ENCODE peak calls at places on chromosomes 7 and 10, in six cellular contexts. O is RWPE1; K is heart right ventricle; I is NCI-H1092 treated with DMSO at 0.1 percent for 48 hours; L is effector memory CD8-positive, alpha-beta T cell; A is cardiac muscle cell. G is an unnamed sample.

GRCh38 chr7:108331971-108332370 is 124.3 kb downstream of the NRCAM start:
- DNase-seq in L (no peak), I (no peak), O (no peak), K (no peak), A (no peak), G (no peak)

GRCh38 chr7:47690902-47691558 is 109.1 kb upstream of the TNS3 start:
- DNase-seq in L (no peak), O (no peak), K (no peak), I (no peak), A (peak), G (no peak)

GRCh38 chr10:71996598-71997371 is 32.6 kb downstream of the CHST3 start:
- DNase-seq in A (no peak), I (no peak), O (no peak), L (no peak), K (no peak), G (no peak)

GRCh38 chr7:39656415-39656814 is 33.0 kb downstream of the RALA start:
- DNase-seq in I (no peak), O (no peak), L (no peak), A (no peak), K (no peak), G (no peak)

GRCh38 chr10:29761916-29762315 is 127.1 kb upstream of the SVIL start:
- DNase-seq in O (no peak), A (no peak), K (no peak), L (no peak), I (no peak), G (no peak)

GRCh38 chr10:28841625-28842024 is 164.3 kb downstream of the BAMBI start:
- DNase-seq in A (peak), O (no peak), K (no peak), L (no peak), I (no peak), G (no peak)

GRCh38 chr10:21194510-21194993 is 297.4 kb upstream of the NEBL start:
- DNase-seq in L (no peak), O (peak), K (no peak), I (peak), A (peak), G (no peak)

GRCh38 chr10:89367529-89367928 is 10.3 kb upstream of the IFIT1B start:
- DNase-seq in O (no peak), I (no peak), L (peak), A (no peak), K (no peak), G (peak)

GRCh38 chr7:87370660-87371180 is 25.3 kb downstream of the CROT start:
- DNase-seq in I (no peak), A (peak), L (no peak), K (no peak), O (no peak), G (no peak)

GRCh38 chr7:133481676-133482075 is 228.8 kb downstream of the EXOC4 start:
- DNase-seq in O (peak), L (no peak), I (no peak), K (no peak), A (peak), G (no peak)

GRCh38 chr10:75679546-75679945 is 248.1 kb downstream of the LRMDA start:
- DNase-seq in O (no peak), L (no peak), A (no peak), K (no peak), I (no peak), G (no peak)

GRCh38 chr7:2719007-2719406 is 31.0 kb downstream of the AMZ1 start:
- DNase-seq in O (peak), L (peak), A (no peak), K (no peak), I (peak), G (peak)

GRCh38 chr10:412109-412508 is 276.9 kb downstream of the ZMYND11 start:
- DNase-seq in A (no peak), O (no peak), I (no peak), L (no peak), K (no peak), G (peak)

GRCh38 chr7:136074840-136075239 is 97.7 kb upstream of the MTPN start:
- DNase-seq in O (no peak), K (no peak), L (no peak), I (no peak), A (peak), G (no peak)

GRCh38 chr10:122143238-122143841 is 127.8 kb upstream of the BTBD16 start:
- DNase-seq in I (no peak), K (no peak), A (no peak), O (peak), L (no peak), G (no peak)

GRCh38 chr10:78524342-78524741 is 490.7 kb downstream of the RPS24 start:
- DNase-seq in L (no peak), I (no peak), O (no peak), A (no peak), K (no peak), G (no peak)

GRCh38 chr7:155919400-155920067 is 107.3 kb upstream of the SHH start:
- DNase-seq in I (no peak), K (no peak), L (no peak), A (no peak), O (no peak), G (no peak)

GRCh38 chr10:110706690-110707098 is 62.6 kb downstream of the RBM20 start:
- DNase-seq in L (no peak), O (peak), I (no peak), A (peak), K (no peak), G (no peak)

GRCh38 chr10:117148284-117148683 is 10.2 kb upstream of the VAX1 start:
- DNase-seq in K (no peak), O (no peak), L (no peak), A (no peak), I (no peak), G (no peak)

G was measured in GM13977.